ENCODE peak calls at places on chromosomes 11 and 22, in nine cellular contexts. P, K, R, F, A, V, M, C and L are unnamed samples. For H3K4me1, the result is how much of the 10 kb centered on the place peaks cover.

GRCh38 chr22:37696657-37697539 is at the start of gene TRIOBP:
- DNase-seq in P (peak), K (peak), R (peak), F (peak), A (peak), V (peak), M (peak), C (peak), L (peak)

GRCh38 chr22:38456272-38456837 is 1.4 kb upstream of the KCNJ4 start:
- DNase-seq in P (no peak), K (no peak), R (no peak), F (no peak), A (no peak), V (no peak), M (no peak), C (no peak), L (no peak)

GRCh38 chr11:108239076-108239475 is 16.2 kb downstream of the ATM start:
- DNase-seq in P (no peak), K (no peak), R (no peak), F (no peak), A (no peak), V (no peak), M (no peak), C (no peak), L (no peak)

GRCh38 chr11:86579406-86579731 is 93.0 kb downstream of the ME3 start:
- DNase-seq in P (no peak), K (no peak), R (no peak), F (no peak), A (no peak), V (no peak), M (no peak), C (no peak), L (no peak)

GRCh38 chr11:33790088-33790487 is 15.8 kb upstream of the FBXO3 start:
- DNase-seq in P (no peak), K (no peak), R (no peak), F (no peak), A (no peak), V (no peak), M (no peak), C (no peak), L (no peak)

GRCh38 chr11:118657238-118657637 is 22.2 kb downstream of the TREH start:
- DNase-seq in P (no peak), K (peak), R (no peak), F (no peak), A (peak), V (no peak), M (no peak), C (no peak), L (no peak)

GRCh38 chr11:102926517-102926916 is 29.0 kb downstream of the MMP13 start:
- DNase-seq in P (no peak), K (no peak), R (no peak), F (no peak), A (no peak), V (no peak), M (no peak), C (peak), L (no peak)

GRCh38 chr11:57339305-57339704 is 1.2 kb downstream of the P2RX3 start:
- DNase-seq in P (no peak), K (no peak), R (no peak), F (no peak), A (no peak), V (no peak), M (no peak), C (no peak), L (no peak)

GRCh38 chr11:29255401-29255800 is 761.4 kb downstream of the KCNA4 start:
- DNase-seq in P (no peak), K (no peak), R (no peak), F (no peak), A (peak), V (no peak), M (no peak), C (no peak), L (no peak)

GRCh38 chr11:72306186-72306585 is 62.2 kb upstream of the PHOX2A start:
- DNase-seq in P (no peak), K (no peak), R (no peak), F (no peak), A (no peak), V (no peak), M (no peak), C (no peak), L (no peak)

GRCh38 chr22:29346659-29347058 is 31.2 kb upstream of the RASL10A start:
- DNase-seq in P (no peak), K (no peak), R (no peak), F (no peak), A (no peak), V (no peak), M (no peak), C (no peak), L (no peak)

GRCh38 chr11:109934151-109934550 is 159.0 kb upstream of the ZC3H12C start:
- DNase-seq in P (no peak), K (no peak), R (no peak), F (no peak), A (no peak), V (no peak), M (no peak), C (no peak), L (no peak)

GRCh38 chr11:74397531-74398243 is 546 bp downstream of the PGM2L1 start:
- DNase-seq in P (peak), K (peak), R (peak), F (no peak), A (peak), V (peak), M (peak), C (peak), L (no peak)

GRCh38 chr11:19953342-19953741 is 206.9 kb downstream of the DBX1 start:
- DNase-seq in P (no peak), K (no peak), R (no peak), F (no peak), A (no peak), V (peak), M (peak), C (no peak), L (no peak)

GRCh38 chr11:116727990-116728389 is 44.8 kb downstream of the BUD13 start:
- DNase-seq in P (peak), K (no peak), R (peak), F (no peak), A (no peak), V (no peak), M (no peak), C (no peak), L (no peak)

GRCh38 chr11:131430466-131431176 is 60.2 kb downstream of the NTM start:
- DNase-seq in P (no peak), K (no peak), R (peak), F (no peak), A (no peak), V (no peak), M (no peak), C (no peak), L (peak)

GRCh38 chr22:37870273-37870672 is 21.1 kb downstream of the EIF3L start:
- DNase-seq in P (no peak), K (no peak), R (no peak), F (no peak), A (no peak), V (peak), M (no peak), C (no peak), L (no peak)

GRCh38 chr11:126965331-126965730 is 35.2 kb downstream of the KIRREL3 start:
- DNase-seq in P (no peak), K (no peak), R (no peak), F (no peak), A (no peak), V (no peak), M (no peak), C (no peak), L (no peak)

GRCh38 chr11:126971305-126971704 is 29.3 kb downstream of the KIRREL3 start:
- DNase-seq in P (no peak), K (no peak), R (no peak), F (no peak), A (no peak), V (no peak), M (no peak), C (no peak), L (no peak)

GRCh38 chr11:126973051-126973450 is 27.5 kb downstream of the KIRREL3 start:
- DNase-seq in P (no peak), K (no peak), R (no peak), F (no peak), A (no peak), V (no peak), M (no peak), C (no peak), L (no peak)

GRCh38 chr11:126969865-126970479 is 30.6 kb downstream of the KIRREL3 start:
- DNase-seq in P (no peak), K (no peak), R (peak), F (no peak), A (no peak), V (peak), M (peak), C (no peak), L (no peak)

DNA sequence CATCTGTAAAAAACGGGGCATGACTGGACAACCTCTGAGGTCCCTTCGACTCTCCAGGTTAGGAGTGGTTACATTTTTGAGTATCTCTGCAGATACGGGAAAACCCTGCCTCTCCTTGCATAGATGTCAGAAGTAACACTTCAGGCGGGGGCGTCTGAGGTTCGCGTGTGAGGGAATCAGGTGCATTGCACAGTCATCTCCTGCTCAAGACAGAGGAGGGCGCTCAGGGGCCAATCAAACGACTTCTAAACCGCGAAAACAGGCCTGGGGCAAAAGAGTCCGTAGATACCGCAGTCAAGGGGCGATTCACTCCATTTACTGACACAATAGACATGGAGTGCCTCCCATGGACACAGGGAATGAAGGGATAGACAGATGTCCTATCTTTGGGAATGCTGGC is 31.7 kb downstream of the KIRREL3 start:
- DNase-seq in P (no peak), K (no peak), R (no peak), F (no peak), A (no peak), V (no peak), M (no peak), C (no peak), L (no peak)
- H3K27ac ChIP-seq in P (no peak), K (no peak), R (no peak), F (no peak), A (no peak), V (no peak), M (peak), C (no peak), L (no peak)

GRCh38 chr11:70521475-70522260 is 123.3 kb downstream of the CTTN start:
- DNase-seq in P (peak), K (peak), R (no peak), F (no peak), A (no peak), V (no peak), M (no peak), C (no peak), L (no peak)

GRCh38 chr11:70524096-70524922 is 126.0 kb downstream of the CTTN start:
- DNase-seq in P (peak), K (peak), R (no peak), F (no peak), A (no peak), V (no peak), M (no peak), C (no peak), L (no peak)

GRCh38 chr11:70523384-70524095 is 125.2 kb downstream of the CTTN start:
- DNase-seq in P (peak), K (peak), R (no peak), F (no peak), A (no peak), V (no peak), M (no peak), C (no peak), L (no peak)

GRCh38 chr11:70522613-70523311 is 124.4 kb downstream of the CTTN start:
- DNase-seq in P (peak), K (peak), R (no peak), F (no peak), A (no peak), V (no peak), M (no peak), C (peak), L (no peak)

DNA sequence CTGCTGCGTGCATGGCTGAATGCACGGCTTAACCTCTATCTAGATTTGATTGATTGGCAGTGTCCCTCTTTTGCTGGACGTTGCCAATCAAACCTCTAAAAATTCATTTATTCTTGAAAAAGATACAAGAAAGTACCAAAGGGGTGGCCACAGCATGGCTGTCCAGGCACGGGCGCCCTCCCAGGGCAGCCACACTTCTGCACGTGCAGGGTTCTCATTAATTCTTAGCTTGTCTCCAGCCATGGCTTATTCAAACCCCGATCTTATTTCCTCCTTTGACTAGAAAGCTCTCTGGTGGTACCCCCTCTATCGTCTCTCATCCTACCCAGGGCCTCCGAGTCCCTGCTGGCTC is 123.9 kb downstream of the CTTN start:
- DNase-seq in P (no peak), K (no peak), R (no peak), F (no peak), A (no peak), V (no peak), M (no peak), C (no peak), L (no peak)
- H3K4me1 ChIP-seq in P (under half), K (under half), R (under half), F (under half), A (under half), V (under half), M (under half), C (under half), L (under half)

GRCh38 chr11:122139595-122139866 is 23.5 kb upstream of the BLID start:
- DNase-seq in P (no peak), K (no peak), R (peak), F (no peak), A (no peak), V (no peak), M (peak), C (no peak), L (no peak)
- H3K27ac ChIP-seq in P (no peak), K (no peak), R (peak), F (peak), A (no peak), V (peak), M (peak), C (no peak), L (no peak)

DNA sequence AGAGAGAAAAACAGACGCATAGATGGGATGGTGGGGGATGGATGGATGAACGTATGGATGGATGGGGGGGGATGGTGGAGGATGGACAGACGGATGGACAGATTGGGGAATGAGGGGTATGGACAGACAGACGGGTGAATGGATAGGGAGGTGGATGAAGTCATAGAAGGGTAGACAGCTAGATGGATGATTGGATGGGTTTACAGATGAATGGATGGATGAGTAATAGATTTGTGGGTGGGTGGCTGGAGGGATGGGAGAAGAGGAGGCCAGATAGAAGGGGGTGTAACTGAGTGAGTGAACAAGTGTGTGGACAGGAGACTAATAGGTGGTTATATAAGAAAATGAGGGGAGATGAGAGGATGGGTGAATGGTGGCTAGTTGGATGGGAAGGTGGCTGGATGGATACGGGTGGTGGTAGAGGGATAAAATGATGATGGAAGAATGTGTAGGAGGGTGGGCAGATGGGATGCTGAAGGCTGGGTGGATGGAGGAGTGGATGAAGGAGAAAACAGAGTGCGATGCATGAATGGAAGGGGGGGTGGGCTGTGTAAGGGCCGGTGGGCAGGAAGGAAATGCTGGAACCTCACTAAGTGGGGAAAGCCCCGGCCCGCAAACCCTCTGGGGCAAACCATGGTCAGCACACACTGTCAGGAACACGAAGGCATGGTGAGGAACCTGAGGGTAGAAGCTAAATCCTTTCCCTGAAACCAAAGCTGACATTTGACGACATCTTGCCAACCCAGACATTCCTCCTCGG is 21.6 kb downstream of the ARVCF start:
- DNase-seq in P (no peak), K (peak), R (no peak), F (no peak), A (no peak), V (no peak), M (no peak), C (no peak), L (no peak)
- H3K4me1 ChIP-seq in P (under half), K (under half), R (under half), F (under half), A (under half), V (under half), M (under half), C (under half), L (under half)

GRCh38 chr11:112159098-112159761 is 4.7 kb downstream of the IL18 start:
- DNase-seq in P (no peak), K (no peak), R (no peak), F (no peak), A (no peak), V (no peak), M (no peak), C (no peak), L (no peak)
- H3K27ac ChIP-seq in P (peak), K (no peak), R (peak), F (no peak), A (no peak), V (no peak), M (peak), C (no peak), L (no peak)

GRCh38 chr22:41555325-41555724 is 5.5 kb upstream of the CSDC2 start:
- DNase-seq in P (no peak), K (no peak), R (no peak), F (peak), A (no peak), V (no peak), M (no peak), C (no peak), L (no peak)
- H3K4me1 ChIP-seq in P (under half), K (under half), R (under half), F (under half), A (under half), V (under half), M (under half), C (under half), L (under half)

DNA sequence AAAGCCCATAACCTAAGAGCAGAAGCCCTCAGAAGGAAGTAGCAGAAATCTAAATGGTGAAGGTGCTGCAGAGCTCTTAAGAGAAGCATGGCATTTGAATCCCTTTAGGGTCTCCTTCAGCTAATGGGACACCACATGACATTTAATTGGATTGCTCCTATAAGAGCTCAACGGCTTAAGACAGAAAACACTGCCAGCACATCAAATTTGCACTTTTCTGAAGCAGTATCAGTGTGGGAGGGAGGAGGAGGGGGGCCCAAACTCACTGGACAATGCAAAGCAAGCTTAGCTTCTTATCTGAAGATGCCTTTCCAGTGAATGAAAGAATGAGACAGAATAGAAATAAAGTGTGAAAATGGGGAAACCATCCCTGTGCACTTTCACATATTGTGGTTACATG is 287.8 kb upstream of the MTNR1B start:
- DNase-seq in P (no peak), K (no peak), R (no peak), F (no peak), A (no peak), V (no peak), M (no peak), C (no peak), L (no peak)
- H3K27ac ChIP-seq in P (no peak), K (no peak), R (no peak), F (no peak), A (no peak), V (no peak), M (no peak), C (no peak), L (no peak)

DNA sequence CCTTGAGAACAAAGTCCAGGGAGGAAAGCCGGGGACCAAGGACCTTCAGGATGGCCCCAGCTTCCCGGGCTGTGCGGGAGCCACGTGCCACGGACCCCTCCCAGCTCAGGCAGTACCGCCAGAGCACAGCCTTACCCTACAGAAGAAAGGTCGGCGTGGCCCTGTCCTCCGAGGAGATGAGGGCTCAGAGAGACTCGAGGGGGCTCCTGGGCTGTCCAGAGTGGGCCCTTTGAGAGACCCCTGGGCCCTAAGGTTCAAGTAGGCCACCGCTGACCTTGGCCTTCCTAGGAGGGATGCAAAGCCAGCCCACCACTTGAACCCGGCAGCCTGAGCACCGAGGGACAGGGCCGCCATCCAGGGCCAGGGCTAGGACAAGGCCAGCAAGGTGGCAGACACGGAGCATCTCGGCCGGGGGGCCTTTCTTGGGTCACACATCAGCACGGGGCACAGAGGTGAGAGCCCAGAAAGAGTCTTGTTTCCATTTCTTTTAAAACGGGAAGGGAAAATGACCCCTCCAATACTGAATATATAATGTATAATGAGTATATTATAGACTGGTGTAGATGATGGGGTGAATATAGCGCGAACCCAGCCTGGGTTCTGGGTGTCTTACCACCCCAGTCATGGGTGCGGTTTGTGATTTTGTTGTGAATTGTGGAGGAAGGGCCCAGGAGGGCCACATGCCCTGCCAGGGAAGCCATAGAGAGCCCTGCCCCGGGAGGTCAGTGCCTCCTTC is 34.4 kb upstream of the PPARA start:
- DNase-seq in P (no peak), K (no peak), R (no peak), F (peak), A (no peak), V (peak), M (peak), C (no peak), L (no peak)
- H3K4me1 ChIP-seq in P (under half), K (under half), R (under half), F (under half), A (under half), V (under half), M (half or more), C (under half), L (under half)

GRCh38 chr11:1382429-1382828 is 7.3 kb upstream of the BRSK2 start:
- DNase-seq in P (no peak), K (peak), R (no peak), F (no peak), A (no peak), V (no peak), M (no peak), C (no peak), L (no peak)
- H3K27ac ChIP-seq in P (peak), K (no peak), R (no peak), F (no peak), A (no peak), V (peak), M (peak), C (peak), L (no peak)